ENCODE peak calls at places on chromosomes 12 and 14, in four cellular contexts. V is fibroblast of lung; F is HepG2; C is CD8-positive, alpha-beta memory T cell. X is an unnamed sample.
A peak's percentile ranks its signal among the peaks of the same experiment; 100 is the strongest.

GRCh38 chr14:94304243-94304642 is 11.2 kb upstream of the SERPINA10 start:
- DNase-seq in V (no peak), F (no peak), C (no peak), X (no peak)

GRCh38 chr14:82501554-82501953 is 967.9 kb upstream of the SEL1L start:
- DNase-seq in V (no peak), F (no peak), C (no peak), X (no peak)

GRCh38 chr14:35927727-35928126 is 101.6 kb downstream of the BRMS1L start:
- DNase-seq in V (peak; percentile 4), F (no peak), C (no peak), X (no peak)

GRCh38 chr12:108854453-108855283 is 2.7 kb downstream of the SSH1 start:
- DNase-seq in V (peak; percentile 99), F (no peak), C (no peak), X (peak; percentile 81)

GRCh38 chr12:119157528-119157927 is 21.2 kb upstream of the HSPB8 start:
- DNase-seq in V (no peak), F (no peak), C (no peak), X (no peak)

GRCh38 chr12:62466018-62466595 is 519 bp upstream of the MON2 start:
- DNase-seq in V (peak; percentile 44), F (peak; percentile 6), C (peak; percentile 5), X (no peak)

GRCh38 chr12:47744005-47744651 is 14.6 kb downstream of the RAPGEF3 start:
- DNase-seq in V (no peak), F (peak; percentile 25), C (peak; percentile 30), X (peak; percentile 80)

GRCh38 chr12:128644664-128645296 is 179.0 kb downstream of the SLC15A4 start:
- DNase-seq in V (no peak), F (peak; percentile 3), C (peak; percentile 12), X (no peak)

GRCh38 chr12:15574353-15574752 is 214.8 kb downstream of the EPS8 start:
- DNase-seq in V (no peak), F (peak; percentile 20), C (no peak), X (no peak)

GRCh38 chr14:91228112-91229004 is 16.1 kb downstream of the GPR68 start:
- DNase-seq in V (peak; percentile 88), F (no peak), C (peak; percentile 73), X (no peak)

GRCh38 chr12:51827925-51828818 is 20.3 kb downstream of the FIGNL2 start:
- DNase-seq in V (peak; percentile 87), F (no peak), C (no peak), X (no peak)

GRCh38 chr14:72745991-72746980 is 147.6 kb downstream of the DPF3 start:
- DNase-seq in V (peak; percentile 87), F (no peak), C (no peak), X (no peak)

GRCh38 chr12:113071427-113072112 is 15.0 kb downstream of the DTX1 start:
- DNase-seq in V (no peak), F (peak; percentile 24), C (no peak), X (peak; percentile 65)

DNA sequence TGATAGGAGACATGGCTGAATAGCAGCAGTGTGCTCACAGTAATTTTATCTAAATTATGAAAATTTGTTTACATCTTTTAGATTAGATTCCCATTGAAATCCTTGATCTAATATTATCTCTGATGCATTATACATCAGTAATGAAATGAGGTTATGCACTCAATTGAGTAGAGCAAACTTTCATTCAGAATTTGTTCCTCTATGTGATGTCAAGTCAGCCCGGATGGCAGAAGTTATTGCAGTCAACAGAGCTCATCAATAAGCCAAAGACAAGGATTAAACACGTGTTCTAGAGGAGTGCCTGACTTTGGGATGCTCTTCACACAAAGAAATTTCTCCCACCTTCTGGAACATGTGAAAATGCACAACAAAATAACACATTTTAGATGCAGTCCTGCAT is 688.8 kb downstream of the TMEM121 start:
- DNase-seq in V (no peak), F (no peak), C (no peak), X (no peak)
- H3K27ac ChIP-seq in V (no peak overlapping the region), F (no peak overlapping the region), C (no peak overlapping the region), X (no peak overlapping the region)

GRCh38 chr12:126040307-126040706 is 975.1 kb downstream of the AACS start:
- DNase-seq in V (no peak), F (no peak), C (no peak), X (no peak)
- H3K27ac ChIP-seq in V (no peak overlapping the region), F (no peak overlapping the region), C (no peak overlapping the region), X (no peak overlapping the region)

GRCh38 chr12:95790912-95791849 is 617 bp upstream of the NTN4 start:
- DNase-seq in V (peak; percentile 15), F (no peak), C (peak; percentile 23), X (peak; percentile 86)

GRCh38 chr12:95787274-95787814 is 3.2 kb downstream of the NTN4 start:
- DNase-seq in V (no peak), F (no peak), C (no peak), X (no peak)

GRCh38 chr12:95789126-95790024 is 1.2 kb downstream of the NTN4 start:
- DNase-seq in V (no peak), F (no peak), C (no peak), X (peak; percentile 34)

GRCh38 chr12:95788637-95789036 is 1.9 kb downstream of the NTN4 start:
- DNase-seq in V (peak; percentile 63), F (no peak), C (no peak), X (no peak)

GRCh38 chr12:95790025-95790911 is at the start of gene NTN4:
- DNase-seq in V (peak; percentile 36), F (no peak), C (no peak), X (peak; percentile 34)
- H3K27ac ChIP-seq in V (peak within 1 kb of the TSS; percentile 50), F (peak within 1 kb of the TSS; percentile 23), C (no peak within 1 kb of the TSS), X (peak within 1 kb of the TSS; percentile 93)

GRCh38 chr12:87116778-87117177 is 860.6 kb upstream of the MGAT4C start:
- DNase-seq in V (no peak), F (no peak), C (no peak), X (no peak)

GRCh38 chr12:87107270-87107669 is 851.1 kb upstream of the MGAT4C start:
- DNase-seq in V (no peak), F (no peak), C (no peak), X (no peak)

GRCh38 chr12:87117516-87117915 is 861.3 kb upstream of the MGAT4C start:
- DNase-seq in V (no peak), F (no peak), C (no peak), X (no peak)

DNA sequence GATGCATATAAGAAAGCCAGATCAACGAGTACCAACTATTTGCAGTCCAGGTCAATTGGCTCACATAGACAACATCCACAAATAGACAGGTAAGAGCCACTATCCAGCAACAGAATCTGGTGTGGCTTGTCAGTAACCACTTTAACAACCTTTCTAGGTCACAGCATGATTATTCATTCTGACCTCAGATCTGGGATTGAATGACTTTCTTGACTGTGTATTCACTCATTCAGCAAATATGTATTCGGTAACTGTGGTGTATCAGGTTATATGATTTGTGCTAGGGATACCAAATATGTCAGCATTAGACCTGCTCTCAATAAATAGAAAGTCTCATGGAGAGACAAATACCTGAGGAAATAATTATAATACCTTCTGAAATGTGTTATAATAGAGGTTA is 856.8 kb upstream of the MGAT4C start:
- DNase-seq in V (peak; percentile 26), F (no peak), C (no peak), X (no peak)
- H3K27ac ChIP-seq in V (no peak overlapping the region), F (no peak overlapping the region), C (no peak overlapping the region), X (no peak overlapping the region)

DNA sequence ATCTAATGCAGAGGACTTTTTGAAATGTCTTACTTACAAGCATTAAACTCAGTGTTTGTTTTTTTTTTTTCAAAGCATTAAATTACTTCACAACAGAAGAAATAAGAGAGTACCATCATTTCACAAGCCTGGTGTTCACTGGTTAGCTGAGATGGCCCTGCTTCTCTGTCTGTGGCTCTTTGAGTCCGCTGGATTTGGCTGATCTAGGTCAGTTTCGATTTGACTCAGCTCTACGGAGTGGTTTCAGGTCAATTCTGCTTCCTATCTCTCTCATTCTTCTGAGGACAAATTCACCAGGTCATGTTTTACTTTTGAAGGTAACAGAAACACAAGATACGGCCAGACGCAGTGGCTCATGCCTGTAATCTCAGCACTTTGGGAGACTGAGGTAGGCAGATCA is 1066.1 kb downstream of the FLRT2 start:
- DNase-seq in V (no peak), F (no peak), C (no peak), X (no peak)
- H3K27ac ChIP-seq in V (no peak overlapping the region), F (no peak overlapping the region), C (no peak overlapping the region), X (no peak overlapping the region)

GRCh38 chr12:117038023-117038680 is 61.1 kb downstream of the TESC start:
- DNase-seq in V (no peak), F (no peak), C (no peak), X (no peak)
- H3K27ac ChIP-seq in V (no peak overlapping the region), F (peak overlapping the region; percentile 35), C (no peak overlapping the region), X (no peak overlapping the region)